ENCODE peak calls at places on chromosomes 4 and X, in seven cellular contexts. T is HCT116, L is K562, H is SK-N-SH, D is H1, S is HepG2, C is GM12878. O is an unnamed sample.
A peak's percentile ranks its signal among the peaks of the same experiment; 100 is the strongest.

GRCh38 chr4:32032136-32032672 is 1312.0 kb downstream of the PCDH7 start:
- DNase-seq in C (no peak), L (no peak), D (no peak), H (no peak), T (no peak), S (no peak), O (no peak)

GRCh38 chr4:19187104-19187503 is 1064.6 kb upstream of the SLIT2 start:
- DNase-seq in H (no peak), D (no peak), C (no peak), T (no peak), L (no peak), S (no peak), O (no peak)

GRCh38 chrX:23952401-23952800 is 44.6 kb downstream of the CXorf58 start:
- DNase-seq in L (no peak), S (no peak), C (no peak), D (no peak), T (no peak), H (no peak), O (no peak)

GRCh38 chr4:101217353-101218031 is 129.8 kb downstream of the PPP3CA start:
- DNase-seq in D (no peak), L (no peak), S (no peak), T (no peak), C (no peak), H (no peak), O (no peak)

GRCh38 chrX:9977642-9978041 is 10.5 kb downstream of the CLDN34 start:
- DNase-seq in T (no peak), D (no peak), C (no peak), H (no peak), S (peak; percentile 66), L (no peak), O (no peak)

GRCh38 chr4:148329751-148330150 is 112.5 kb downstream of the NR3C2 start:
- DNase-seq in S (no peak), L (no peak), D (no peak), C (no peak), T (no peak), H (no peak), O (no peak)

GRCh38 chr4:71383984-71384383 is 45.2 kb downstream of the SLC4A4 start:
- DNase-seq in S (no peak), D (no peak), C (no peak), H (no peak), T (no peak), L (no peak), O (no peak)

GRCh38 chr4:169906104-169906503 is 120.1 kb downstream of the MFAP3L start:
- DNase-seq in L (no peak), D (no peak), C (no peak), H (no peak), T (no peak), S (peak; percentile 25), O (no peak)

GRCh38 chr4:110619401-110620247 is 3.3 kb downstream of the PITX2 start:
- DNase-seq in L (no peak), H (no peak), S (no peak), C (no peak), T (no peak), D (no peak), O (no peak)

GRCh38 chr4:114311745-114312144 is 286.9 kb upstream of the UGT8 start:
- DNase-seq in H (no peak), T (no peak), S (no peak), D (no peak), L (no peak), C (no peak), O (no peak)

GRCh38 chr4:158995040-158995439 is 107.8 kb upstream of the RAPGEF2 start:
- DNase-seq in L (no peak), T (no peak), C (no peak), S (no peak), D (no peak), H (no peak), O (no peak)

GRCh38 chr4:164937576-164938270 is 39.7 kb downstream of the TRIM61 start:
- DNase-seq in C (peak; percentile 25), L (no peak), H (no peak), S (peak; percentile 12), T (no peak), D (no peak), O (peak; percentile 30)

GRCh38 chrX:15998350-15998749 is 125.0 kb upstream of the GRPR start:
- DNase-seq in H (no peak), L (no peak), C (no peak), T (no peak), S (no peak), D (no peak), O (no peak)

GRCh38 chrX:8748855-8749254 is 16.9 kb upstream of the ANOS1 start:
- DNase-seq in S (no peak), H (peak; percentile 47), T (no peak), D (no peak), C (no peak), L (peak; percentile 12), O (peak; percentile 56)

GRCh38 chrX:8201896-8202331 is 30.8 kb upstream of the VCX2 start:
- DNase-seq in H (no peak), C (no peak), S (no peak), L (no peak), D (no peak), T (no peak), O (no peak)

GRCh38 chr4:72770708-72771107 is 201.7 kb upstream of the ADAMTS3 start:
- DNase-seq in S (no peak), T (no peak), C (no peak), D (no peak), L (no peak), H (no peak), O (no peak)

GRCh38 chrX:71482228-71482958 is 50.5 kb upstream of the OGT start:
- DNase-seq in L (no peak), T (no peak), S (no peak), C (no peak), D (no peak), H (no peak), O (no peak)

GRCh38 chrX:15143825-15144121 is 126.1 kb downstream of the ASB9 start:
- DNase-seq in C (no peak), S (no peak), L (no peak), H (no peak), D (no peak), T (no peak), O (peak; percentile 12)

GRCh38 chr4:97761760-97762512 is 381.3 kb downstream of the STPG2 start:
- DNase-seq in L (no peak), H (peak; percentile 4), S (no peak), D (no peak), T (no peak), C (no peak), O (no peak)

GRCh38 chr4:86595426-86595805 is 1.3 kb downstream of the PTPN13 start:
- DNase-seq in S (no peak), L (no peak), T (peak; percentile 8), D (no peak), C (no peak), H (peak; percentile 12), O (no peak)

GRCh38 chr4:7206856-7207567 is 14.7 kb downstream of the SORCS2 start:
- DNase-seq in L (peak; percentile 50), H (peak; percentile 88), D (no peak), T (no peak), S (no peak), C (no peak), O (no peak)

GRCh38 chrX:28591542-28591941 is 4.3 kb downstream of the IL1RAPL1 start:
- DNase-seq in D (no peak), T (peak; percentile 65), L (no peak), S (no peak), H (no peak), C (no peak), O (no peak)

GRCh38 chr4:1504786-1505500 is 98.7 kb upstream of the NKX1-1 start:
- DNase-seq in T (no peak), S (no peak), D (no peak), C (no peak), L (no peak), H (peak; percentile 17), O (peak; percentile 42)

GRCh38 chrX:11765449-11765848 is 7.4 kb downstream of the MSL3 start:
- DNase-seq in S (no peak), D (no peak), C (no peak), L (no peak), T (no peak), H (no peak), O (no peak)

GRCh38 chr4:35052546-35052945 is 1191.8 kb downstream of the ARAP2 start:
- DNase-seq in S (no peak), C (no peak), T (no peak), H (no peak), L (no peak), D (no peak), O (no peak)

GRCh38 chrX:153688900-153689590 is 1.3 kb downstream of the SLC6A8 start:
- DNase-seq in D (no peak), T (no peak), C (no peak), H (peak; percentile 79), L (peak; percentile 42), S (no peak), O (peak; percentile 45)

GRCh38 chr4:87961993-87962791 is 13.3 kb upstream of the SPP1 start:
- DNase-seq in C (no peak), T (no peak), L (no peak), S (no peak), D (no peak), H (no peak), O (no peak)

GRCh38 chr4:38610844-38611550 is 53.0 kb upstream of the KLF3 start:
- DNase-seq in H (no peak), D (no peak), S (no peak), L (no peak), C (no peak), T (no peak), O (no peak)
- TF ChIP-seq JUND in H (no peak), D (no peak), S (no peak), L (no peak), C (no peak), T (no peak), O (no peak)

GRCh38 chr4:138938371-138938699 is 77.2 kb upstream of the NOCT start:
- DNase-seq in S (peak; percentile 27), C (no peak), L (no peak), T (peak; percentile 27), D (no peak), H (peak; percentile 42), O (no peak)
- TF ChIP-seq JUND in S (no peak), C (no peak), L (no peak), T (no peak), D (no peak), H (no peak), O (no peak)

DNA sequence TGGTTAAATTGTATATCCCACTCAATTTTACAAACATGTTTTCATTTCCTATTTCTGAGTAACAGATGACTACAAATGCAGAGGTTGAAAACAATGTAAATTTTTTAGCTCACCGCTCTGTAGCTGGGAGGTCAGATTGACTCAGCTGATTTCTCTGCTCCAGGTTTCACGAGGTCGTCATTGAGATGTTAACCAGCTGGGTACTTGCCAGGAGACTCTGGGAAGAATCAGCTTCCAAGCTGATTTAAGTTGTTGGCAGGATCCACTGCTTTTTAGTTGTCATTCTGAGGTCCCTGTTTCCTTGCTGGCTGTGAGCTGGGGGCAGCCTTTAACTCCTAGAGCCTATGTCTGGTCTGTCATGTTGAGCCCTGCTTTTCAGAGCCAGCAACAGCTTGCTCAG is 864.3 kb upstream of the AGA start:
- DNase-seq in L (no peak), T (no peak), H (no peak), C (no peak), S (no peak), D (no peak), O (no peak)
- TF ChIP-seq JUND in L (no peak), T (no peak), H (no peak), C (no peak), S (no peak), D (no peak), O (no peak)

DNA sequence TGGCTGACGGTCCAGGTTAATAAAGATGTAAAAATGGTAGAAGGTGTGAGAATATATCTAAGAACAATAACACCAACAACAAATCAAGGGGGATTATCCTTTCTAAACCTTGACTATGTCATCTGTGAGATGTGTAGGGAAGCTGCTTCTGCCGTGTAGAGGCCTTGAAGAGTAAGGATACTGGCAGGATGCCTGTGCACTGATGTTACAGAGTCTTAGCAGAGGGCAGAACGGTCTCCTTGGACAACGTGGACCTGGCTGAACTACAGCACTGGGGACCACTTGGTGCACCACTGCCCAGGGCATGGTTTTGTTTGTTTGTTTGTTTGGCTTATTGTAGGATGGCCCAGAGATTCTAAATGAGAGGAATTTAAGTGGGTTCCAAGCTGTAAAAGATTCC is 33.5 kb downstream of the GPAT3 start:
- DNase-seq in S (no peak), L (no peak), H (no peak), C (no peak), T (no peak), D (no peak), O (no peak)
- TF ChIP-seq JUND in S (no peak), L (no peak), H (no peak), C (no peak), T (no peak), D (no peak), O (no peak)

O was measured in T47D.